ENCODE peak calls at places on chromosomes 5 and 9, in four cellular contexts. One of them, this sample, is unnamed.

GRCh38 chr5:19880859-19881436 is 107.1 kb downstream of the CDH18 start:
- DNase-seq in H1: no peak
- DNase-seq in HepG2: peak
- DNase-seq in NT2/D1: peak
- DNase-seq in this sample: no peak

GRCh38 chr5:45109062-45109461 is 300.3 kb downstream of the MRPS30 start:
- DNase-seq in HepG2: no peak
- DNase-seq in H1: no peak
- DNase-seq in NT2/D1: no peak
- DNase-seq in this sample: no peak

GRCh38 chr9:97934321-97935115 is 3.5 kb downstream of the HEMGN start:
- DNase-seq in H1: no peak
- DNase-seq in NT2/D1: no peak
- DNase-seq in HepG2: no peak
- DNase-seq in this sample: no peak

GRCh38 chr5:3511774-3512173 is 83.9 kb upstream of the IRX1 start:
- DNase-seq in H1: no peak
- DNase-seq in NT2/D1: no peak
- DNase-seq in HepG2: no peak
- DNase-seq in this sample: no peak

GRCh38 chr9:121686930-121687541 is 35.6 kb downstream of the DAB2IP start:
- DNase-seq in H1: no peak
- DNase-seq in NT2/D1: peak
- DNase-seq in HepG2: peak
- DNase-seq in this sample: peak

GRCh38 chr5:72509401-72509800 is 2.2 kb upstream of the ZNF366 start:
- DNase-seq in HepG2: no peak
- DNase-seq in NT2/D1: no peak
- DNase-seq in H1: no peak
- DNase-seq in this sample: no peak

GRCh38 chr5:107669543-107670027 is 1.2 kb downstream of the EFNA5 start:
- DNase-seq in H1: no peak
- DNase-seq in HepG2: no peak
- DNase-seq in NT2/D1: peak
- DNase-seq in this sample: no peak

GRCh38 chr5:60521379-60522298 is 178.3 kb downstream of the DEPDC1B start:
- DNase-seq in H1: no peak
- DNase-seq in HepG2: no peak
- DNase-seq in NT2/D1: no peak
- DNase-seq in this sample: peak

GRCh38 chr5:151770383-151771258 is 1.1 kb upstream of the G3BP1 start:
- DNase-seq in H1: peak
- DNase-seq in HepG2: no peak
- DNase-seq in NT2/D1: no peak
- DNase-seq in this sample: no peak

GRCh38 chr5:109546461-109546860 is 136.7 kb upstream of the PJA2 start:
- DNase-seq in NT2/D1: no peak
- DNase-seq in HepG2: no peak
- DNase-seq in H1: no peak
- DNase-seq in this sample: no peak

GRCh38 chr5:59390074-59390659 is 503.4 kb downstream of the PDE4D start:
- DNase-seq in HepG2: peak
- DNase-seq in H1: no peak
- DNase-seq in NT2/D1: peak
- DNase-seq in this sample: no peak

GRCh38 chr9:95939472-95939871 is 64.0 kb downstream of the ERCC6L2 start:
- DNase-seq in HepG2: no peak
- DNase-seq in NT2/D1: no peak
- DNase-seq in H1: no peak
- DNase-seq in this sample: no peak

GRCh38 chr9:91119147-91119546 is 242.6 kb downstream of the AUH start:
- DNase-seq in HepG2: no peak
- DNase-seq in H1: no peak
- DNase-seq in NT2/D1: no peak
- DNase-seq in this sample: no peak

GRCh38 chr5:37858250-37858649 is 18.4 kb upstream of the GDNF start:
- DNase-seq in NT2/D1: no peak
- DNase-seq in HepG2: no peak
- DNase-seq in H1: no peak
- DNase-seq in this sample: no peak

GRCh38 chr9:32251539-32251938 is 132.9 kb upstream of the ACO1 start:
- DNase-seq in NT2/D1: peak
- DNase-seq in H1: peak
- DNase-seq in HepG2: peak
- DNase-seq in this sample: peak

GRCh38 chr5:176810084-176810597 is at the start of gene UNC5A:
- DNase-seq in H1: no peak
- DNase-seq in NT2/D1: no peak
- DNase-seq in HepG2: no peak
- DNase-seq in this sample: no peak

GRCh38 chr5:119524461-119524860 is 72.2 kb downstream of the HSD17B4 start:
- DNase-seq in HepG2: peak
- DNase-seq in H1: no peak
- DNase-seq in NT2/D1: no peak
- DNase-seq in this sample: no peak

GRCh38 chr5:43729846-43730478 is 127.0 kb downstream of the NNT start:
- DNase-seq in HepG2: peak
- DNase-seq in H1: no peak
- DNase-seq in NT2/D1: no peak
- DNase-seq in this sample: no peak

GRCh38 chr5:96904054-96904931 is 28.0 kb downstream of the ERAP2 start:
- DNase-seq in NT2/D1: no peak
- DNase-seq in HepG2: no peak
- DNase-seq in H1: no peak
- DNase-seq in this sample: no peak

GRCh38 chr9:114272739-114273431 is 50.0 kb upstream of the ORM1 start:
- DNase-seq in HepG2: no peak
- DNase-seq in NT2/D1: no peak
- DNase-seq in H1: no peak
- DNase-seq in this sample: no peak

GRCh38 chr5:180399391-180399790 is 46.3 kb upstream of the GFPT2 start:
- DNase-seq in NT2/D1: no peak
- DNase-seq in HepG2: no peak
- DNase-seq in H1: no peak
- DNase-seq in this sample: no peak

GRCh38 chr5:95102687-95103086 is 182.2 kb downstream of the MCTP1 start:
- DNase-seq in NT2/D1: no peak
- DNase-seq in H1: no peak
- DNase-seq in HepG2: no peak
- DNase-seq in this sample: peak

GRCh38 chr9:83583151-83584014 is 39.6 kb upstream of the IDNK start:
- DNase-seq in NT2/D1: peak
- DNase-seq in H1: peak
- DNase-seq in HepG2: peak
- DNase-seq in this sample: no peak

GRCh38 chr5:140590861-140591260 is 26.2 kb downstream of the SLC35A4 start:
- DNase-seq in H1: no peak
- DNase-seq in NT2/D1: no peak
- DNase-seq in HepG2: no peak
- DNase-seq in this sample: no peak

GRCh38 chr5:146205499-146206202 is 2.2 kb downstream of the RBM27 start:
- DNase-seq in H1: no peak
- DNase-seq in HepG2: no peak
- DNase-seq in NT2/D1: no peak
- DNase-seq in this sample: no peak

GRCh38 chr5:123206618-123207320 is 117.7 kb downstream of the PRDM6 start:
- DNase-seq in H1: no peak
- DNase-seq in HepG2: no peak
- DNase-seq in NT2/D1: no peak
- DNase-seq in this sample: no peak

GRCh38 chr5:76715734-76716455 is at the start of gene F2R:
- DNase-seq in H1: no peak
- DNase-seq in HepG2: peak
- DNase-seq in NT2/D1: no peak
- DNase-seq in this sample: no peak

GRCh38 chr9:23555849-23556248 is 270.2 kb downstream of the ELAVL2 start:
- DNase-seq in H1: peak
- DNase-seq in NT2/D1: no peak
- DNase-seq in HepG2: no peak
- DNase-seq in this sample: no peak

GRCh38 chr9:138022121-138022741 is 144.6 kb downstream of the CACNA1B start:
- DNase-seq in H1: peak
- DNase-seq in HepG2: no peak
- DNase-seq in NT2/D1: peak
- DNase-seq in this sample: no peak

GRCh38 chr9:77903666-77904248 is 127.9 kb downstream of the GNAQ start:
- DNase-seq in H1: no peak
- DNase-seq in NT2/D1: no peak
- DNase-seq in HepG2: no peak
- DNase-seq in this sample: no peak

GRCh38 chr5:171629221-171630005 is 156.2 kb upstream of the SMIM23 start:
- DNase-seq in NT2/D1: no peak
- DNase-seq in H1: no peak
- DNase-seq in HepG2: no peak
- DNase-seq in this sample: no peak

GRCh38 chr5:165808358-165808757 is 2302.9 kb downstream of the MAT2B start:
- DNase-seq in NT2/D1: no peak
- DNase-seq in HepG2: no peak
- DNase-seq in H1: no peak
- DNase-seq in this sample: no peak

GRCh38 chr5:165809914-165810313 is 2304.5 kb downstream of the MAT2B start:
- DNase-seq in HepG2: no peak
- DNase-seq in NT2/D1: no peak
- DNase-seq in H1: no peak
- DNase-seq in this sample: no peak

DNA sequence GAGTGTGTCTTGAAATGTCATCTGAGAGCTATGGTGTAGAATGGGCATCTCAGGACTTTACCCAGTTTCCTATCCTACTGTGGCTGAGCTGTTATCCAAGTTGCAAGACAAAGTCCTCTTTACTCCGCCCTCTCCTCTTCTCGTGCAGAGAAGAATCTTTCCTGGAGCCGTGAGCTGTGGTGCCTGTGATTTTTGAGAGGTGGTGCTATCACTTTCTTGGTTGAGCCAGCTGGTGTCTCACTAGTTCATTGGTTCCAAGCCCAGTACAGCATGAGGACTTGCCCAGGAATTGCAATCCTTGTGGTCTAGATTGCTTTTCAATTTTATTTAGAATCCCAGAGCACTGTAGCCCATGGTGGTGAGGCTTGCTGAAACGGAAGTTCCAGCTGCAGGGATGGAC is 2300.3 kb downstream of the MAT2B start:
- DNase-seq in NT2/D1: peak
- DNase-seq in HepG2: no peak
- DNase-seq in H1: peak
- DNase-seq in this sample: no peak
- H3K9ac ChIP-seq in NT2/D1: no peak
- H3K9ac ChIP-seq in HepG2: no peak
- H3K9ac ChIP-seq in H1: no peak
- H3K9ac ChIP-seq in this sample: no peak

GRCh38 chr9:2053883-2054845 is 39.0 kb downstream of the SMARCA2 start:
- DNase-seq in H1: no peak
- DNase-seq in HepG2: no peak
- DNase-seq in NT2/D1: no peak
- DNase-seq in this sample: peak
- TF ChIP-seq SUZ12 in H1: no peak
- TF ChIP-seq SUZ12 in HepG2: no peak
- TF ChIP-seq SUZ12 in NT2/D1: no peak
- TF ChIP-seq SUZ12 in this sample: no peak

GRCh38 chr5:78377056-78377717 is 16.8 kb downstream of the SCAMP1 start:
- DNase-seq in HepG2: no peak
- DNase-seq in NT2/D1: no peak
- DNase-seq in H1: no peak
- DNase-seq in this sample: no peak

GRCh38 chr5:78377718-78378105 is 17.3 kb downstream of the SCAMP1 start:
- DNase-seq in HepG2: no peak
- DNase-seq in H1: no peak
- DNase-seq in NT2/D1: no peak
- DNase-seq in this sample: no peak

GRCh38 chr5:78373231-78373630 is 12.8 kb downstream of the SCAMP1 start:
- DNase-seq in HepG2: no peak
- DNase-seq in NT2/D1: no peak
- DNase-seq in H1: no peak
- DNase-seq in this sample: no peak

DNA sequence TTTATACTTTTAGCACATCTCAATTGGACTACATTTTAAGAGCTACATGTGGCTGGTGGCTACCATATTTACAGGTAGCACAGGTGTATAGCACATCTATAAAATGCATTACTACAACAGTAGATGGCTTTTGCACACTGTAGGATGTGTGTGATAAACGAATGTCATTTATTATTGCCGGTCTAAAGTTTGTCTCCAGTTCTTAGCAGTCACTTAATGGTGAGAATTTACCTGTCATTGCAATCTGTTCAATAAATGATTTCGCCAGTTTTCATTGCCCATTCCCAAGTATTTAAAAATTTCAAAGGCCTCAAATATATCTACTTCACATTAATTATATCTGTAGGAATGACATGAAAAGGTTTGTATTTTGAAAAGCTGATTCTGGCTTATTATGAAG is 15.9 kb downstream of the SCAMP1 start:
- DNase-seq in H1: no peak
- DNase-seq in HepG2: no peak
- DNase-seq in NT2/D1: no peak
- DNase-seq in this sample: no peak
- H3K9ac ChIP-seq in H1: no peak
- H3K9ac ChIP-seq in HepG2: no peak
- H3K9ac ChIP-seq in NT2/D1: no peak
- H3K9ac ChIP-seq in this sample: no peak

GRCh38 chr5:135476615-135477493 is 24.7 kb upstream of the TIFAB start:
- DNase-seq in NT2/D1: no peak
- DNase-seq in HepG2: no peak
- DNase-seq in H1: no peak
- DNase-seq in this sample: no peak
- TF ChIP-seq SUZ12 in NT2/D1: no peak
- TF ChIP-seq SUZ12 in HepG2: no peak
- TF ChIP-seq SUZ12 in H1: no peak
- TF ChIP-seq SUZ12 in this sample: no peak

GRCh38 chr5:135654646-135655045 is 75.9 kb upstream of the CXCL14 start:
- DNase-seq in HepG2: no peak
- DNase-seq in NT2/D1: no peak
- DNase-seq in H1: no peak
- DNase-seq in this sample: no peak
- H3K9ac ChIP-seq in HepG2: no peak
- H3K9ac ChIP-seq in NT2/D1: no peak
- H3K9ac ChIP-seq in H1: no peak
- H3K9ac ChIP-seq in this sample: no peak

GRCh38 chr5:147387109-147387508 is 122.8 kb downstream of the DPYSL3 start:
- DNase-seq in NT2/D1: no peak
- DNase-seq in HepG2: no peak
- DNase-seq in H1: no peak
- DNase-seq in this sample: no peak
- TF ChIP-seq SUZ12 in NT2/D1: no peak
- TF ChIP-seq SUZ12 in HepG2: no peak
- TF ChIP-seq SUZ12 in H1: no peak
- TF ChIP-seq SUZ12 in this sample: no peak

This sample was measured in GM12878.